ENCODE peak calls at places on chromosomes 12 and 14, in eight cellular contexts. W is Calu3; P is activated T-helper 1 cell treated with anti-CD3 and anti-CD28 coated beads, Interleukin-12 subunit alpha, Interleukin-12 subunit beta, Interleukin-2, Interleukin-4 antibody, amounts not matched to agents 30 ng/mL and 10 ng/mL and 1 ng/mL, durations not matched to agents 14 hours and 24 hours and 36 hours; M is islet precursor cell; B is RWPE1; J is adipocyte; A is B cell; N is astrocyte. L is an unnamed sample.

GRCh38 chr12:108052260-108052659 is 76.8 kb upstream of the WSCD2 start:
- DNase-seq in N (no peak), W (no peak), A (no peak), M (no peak), B (no peak), J (no peak), P (no peak), L (no peak)

GRCh38 chr14:103386632-103387329 is 1.6 kb downstream of the MARK3 start:
- DNase-seq in P (no peak), J (peak), M (no peak), W (no peak), B (no peak), A (no peak), N (no peak), L (no peak)

GRCh38 chr12:54033106-54033979 is 493 bp downstream of the HOXC5 start:
- DNase-seq in M (peak), W (peak), A (no peak), J (no peak), N (no peak), P (no peak), B (no peak), L (no peak)

GRCh38 chr12:120076651-120077050 is 39.9 kb downstream of the RAB35 start:
- DNase-seq in N (no peak), B (no peak), W (no peak), P (no peak), A (no peak), J (no peak), M (peak), L (no peak)

GRCh38 chr14:104972301-104973211 is 5.6 kb downstream of the AHNAK2 start:
- DNase-seq in J (no peak), N (peak), W (peak), B (peak), P (no peak), A (no peak), M (peak), L (no peak)

GRCh38 chr12:14774944-14775651 is 28.2 kb downstream of the WBP11 start:
- DNase-seq in A (peak), M (peak), P (peak), W (peak), B (no peak), J (peak), N (peak), L (peak)

GRCh38 chr14:59354666-59355065 is 110.5 kb downstream of the GPR135 start:
- DNase-seq in B (peak), J (peak), A (no peak), W (no peak), M (no peak), N (peak), P (no peak), L (no peak)

GRCh38 chr12:90855534-90855933 is 99.4 kb downstream of the CCER1 start:
- DNase-seq in N (no peak), M (no peak), W (no peak), B (no peak), P (no peak), A (no peak), J (no peak), L (no peak)

GRCh38 chr12:131959137-131959536 is 9.4 kb downstream of the EP400 start:
- DNase-seq in W (no peak), J (no peak), A (no peak), N (no peak), M (no peak), P (no peak), B (no peak), L (no peak)

GRCh38 chr12:108253540-108253939 is 85.6 kb downstream of the CMKLR1 start:
- DNase-seq in W (no peak), N (no peak), J (no peak), P (no peak), A (no peak), M (no peak), B (no peak), L (no peak)

GRCh38 chr14:21104448-21105060 is 3.7 kb downstream of the TMEM253 start:
- DNase-seq in N (peak), B (peak), J (peak), A (peak), M (peak), W (peak), P (peak), L (peak)

GRCh38 chr12:40439771-40440492 is 215.1 kb downstream of the LRRK2 start:
- DNase-seq in M (no peak), A (no peak), W (no peak), P (no peak), B (peak), J (no peak), N (no peak), L (no peak)

GRCh38 chr12:100733817-100734593 is 60.6 kb upstream of the ANO4 start:
- DNase-seq in M (no peak), J (peak), N (no peak), W (peak), P (no peak), B (no peak), A (no peak), L (no peak)

GRCh38 chr12:43937947-43938346 is 102.1 kb downstream of the TMEM117 start:
- DNase-seq in W (no peak), N (no peak), B (peak), A (no peak), P (no peak), M (peak), J (no peak), L (no peak)

GRCh38 chr14:21924479-21924878 is 250.9 kb upstream of the OR4E1 start:
- DNase-seq in B (no peak), N (no peak), P (peak), M (no peak), W (no peak), J (no peak), A (peak), L (no peak)

GRCh38 chr12:91216871-91217270 is 34.3 kb upstream of the DCN start:
- DNase-seq in P (no peak), N (no peak), B (no peak), J (no peak), W (no peak), M (no peak), A (no peak), L (no peak)

GRCh38 chr14:89956294-89957009 is 725 bp downstream of the TDP1 start:
- DNase-seq in J (peak), B (peak), P (peak), N (peak), M (peak), W (peak), A (peak), L (peak)